ENCODE peak calls at places on chromosomes 6 and 20, in six cellular contexts. G is KBM-7; I is NCI-H1436; E is ureter; H is BJ; P is CD4-positive, alpha-beta T cell. N is an unnamed sample.

GRCh38 chr20:50625986-50626677 is 65.2 kb downstream of the RIPOR3 start:
- DNase-seq in H (no peak), P (no peak), E (no peak), I (peak; percentile 77), G (peak; percentile 77), N (peak; percentile 40)

GRCh38 chr6:53734473-53735299 is 60.1 kb upstream of the LRRC1 start:
- DNase-seq in I (no peak), G (peak; percentile 59), P (no peak), H (peak; percentile 77), E (no peak), N (peak; percentile 85)

GRCh38 chr6:157221049-157221816 is 102.1 kb downstream of the TMEM242 start:
- DNase-seq in H (no peak), E (peak; percentile 93), I (peak; percentile 40), G (peak; percentile 81), P (peak; percentile 75), N (peak; percentile 76)

GRCh38 chr20:3782597-3782996 is 1.3 kb upstream of the SPEF1 start:
- DNase-seq in H (no peak), P (no peak), G (no peak), E (peak; percentile 46), I (no peak), N (no peak)

GRCh38 chr6:137867685-137868509 is 838 bp downstream of the TNFAIP3 start:
- DNase-seq in P (peak; percentile 64), E (no peak), H (no peak), G (peak; percentile 49), I (no peak), N (peak; percentile 15)

GRCh38 chr6:154783229-154783628 is 50.0 kb downstream of the SCAF8 start:
- DNase-seq in I (no peak), P (no peak), H (no peak), E (no peak), G (no peak), N (no peak)

GRCh38 chr6:158938811-158939254 is 61.2 kb downstream of the RSPH3 start:
- DNase-seq in G (no peak), I (no peak), E (peak; percentile 60), P (no peak), H (no peak), N (no peak)

GRCh38 chr6:133983099-133983939 is 30.3 kb downstream of the TBPL1 start:
- DNase-seq in G (peak; percentile 96), H (no peak), I (no peak), E (no peak), P (peak; percentile 7), N (peak; percentile 91)

N was measured in Kasumi-1.